ENCODE peak calls at places on chromosomes 13 and 19, in five cellular contexts. V is Kasumi-1, P is upper lobe of right lung, X is astrocyte of the spinal cord, A is T-cell. T is an unnamed sample.

GRCh38 chr19:43639507-43640423 is at the start of gene CADM4:
- DNase-seq in A (peak; percentile 38), V (no peak), X (no peak), P (peak; percentile 75), T (no peak)

GRCh38 chr13:111372651-111373425 is 52.4 kb downstream of the TEX29 start:
- DNase-seq in A (no peak), V (no peak), P (no peak), X (no peak), T (no peak)

GRCh38 chr19:29288276-29288675 is 75.3 kb upstream of the UQCRFS1 start:
- DNase-seq in P (peak; percentile 6), A (no peak), V (no peak), X (no peak), T (no peak)

GRCh38 chr19:19655641-19656343 is 7.7 kb downstream of the ATP13A1 start:
- DNase-seq in P (no peak), V (no peak), X (no peak), A (no peak), T (no peak)

GRCh38 chr19:41532526-41532925 is 43.4 kb upstream of the CEACAM21 start:
- DNase-seq in P (no peak), A (no peak), X (no peak), V (no peak), T (no peak)

GRCh38 chr13:26759156-26759906 is 1.3 kb downstream of the GPR12 start:
- DNase-seq in A (no peak), V (no peak), X (peak; percentile 1), P (no peak), T (no peak)

GRCh38 chr13:30128591-30128990 is 178.8 kb downstream of the KATNAL1 start:
- DNase-seq in X (no peak), P (no peak), A (no peak), V (no peak), T (no peak)

GRCh38 chr13:112325142-112325808 is 50.9 kb upstream of the SPACA7 start:
- DNase-seq in V (no peak), X (no peak), P (no peak), A (no peak), T (no peak)

GRCh38 chr19:13441810-13442512 is 64.3 kb downstream of the CACNA1A start:
- DNase-seq in X (peak; percentile 44), A (peak; percentile 38), P (no peak), V (peak; percentile 49), T (peak; percentile 35)

GRCh38 chr19:23996549-23996948 is 81.9 kb downstream of the ZNF726 start:
- DNase-seq in V (peak; percentile 4), A (no peak), X (no peak), P (no peak), T (no peak)

GRCh38 chr19:19261350-19262189 is 11.5 kb downstream of the TM6SF2 start:
- DNase-seq in A (no peak), P (no peak), X (no peak), V (peak; percentile 87), T (no peak)